ENCODE peak calls at places on chromosomes 11 and 22, in seven cellular contexts. C is IMR-90, K is esophagus squamous epithelium, V is upper lobe of left lung, T is ovary, D is A549, X is tibial nerve. Y is an unnamed sample. For H3K4me1, the result is how much of the 10 kb centered on the place peaks cover.

GRCh38 chr11:123152951-123153350 is 42.1 kb downstream of the CLMP start:
- DNase-seq in C (no peak), D (no peak), K (no peak), X (no peak), T (no peak), V (no peak), Y (no peak)

GRCh38 chr11:114154271-114155047 is 94.9 kb downstream of the ZBTB16 start:
- DNase-seq in V (peak), X (peak), K (no peak), D (no peak), T (no peak), C (no peak), Y (no peak)

GRCh38 chr11:17558916-17559315 is 11.9 kb downstream of the OTOG start:
- DNase-seq in V (peak), K (no peak), T (no peak), C (no peak), D (no peak), X (no peak), Y (no peak)

GRCh38 chr22:30521368-30522156 is 16.1 kb upstream of the SEC14L4 start:
- DNase-seq in K (no peak), V (no peak), C (no peak), X (no peak), D (no peak), T (no peak), Y (no peak)

GRCh38 chr11:14905104-14906033 is 13.3 kb upstream of the CYP2R1 start:
- DNase-seq in C (peak), T (peak), K (peak), D (peak), V (peak), X (peak), Y (peak)

GRCh38 chr11:79273781-79274180 is 167.0 kb downstream of the TENM4 start:
- DNase-seq in V (no peak), K (no peak), D (no peak), T (no peak), X (no peak), C (no peak), Y (no peak)

GRCh38 chr11:1345752-1346513 is 36.5 kb upstream of the TOLLIP start:
- DNase-seq in X (no peak), D (no peak), K (no peak), C (no peak), T (peak), V (no peak), Y (no peak)

GRCh38 chr11:83724704-83725114 is 438.5 kb upstream of the CCDC90B start:
- DNase-seq in K (no peak), T (peak), X (no peak), V (peak), D (peak), C (no peak), Y (peak)

GRCh38 chr22:39598017-39598965 is 27.7 kb downstream of the CACNA1I start:
- DNase-seq in X (no peak), K (no peak), V (peak), C (no peak), T (peak), D (peak), Y (peak)

GRCh38 chr11:46315783-46316563 is 31.3 kb upstream of the DGKZ start:
- DNase-seq in K (no peak), T (no peak), D (no peak), V (no peak), X (no peak), C (no peak), Y (peak)

GRCh38 chr11:12546122-12546521 is 128.1 kb upstream of the TEAD1 start:
- DNase-seq in V (no peak), K (no peak), X (no peak), T (no peak), D (no peak), C (no peak), Y (no peak)

GRCh38 chr11:94638902-94639373 is 71.8 kb downstream of the PIWIL4 start:
- DNase-seq in X (no peak), C (peak), K (no peak), T (no peak), D (no peak), V (no peak), Y (no peak)

GRCh38 chr11:72630104-72630852 is 43.9 kb downstream of the PDE2A start:
- DNase-seq in C (no peak), X (no peak), K (no peak), V (no peak), T (no peak), D (no peak), Y (no peak)

GRCh38 chr11:43543313-43543712 is 137.2 kb upstream of the HSD17B12 start:
- DNase-seq in D (no peak), C (no peak), T (no peak), V (no peak), K (no peak), X (no peak), Y (no peak)

GRCh38 chr11:70751142-70751734 is 352.9 kb downstream of the CTTN start:
- DNase-seq in K (no peak), X (no peak), V (no peak), D (peak), T (no peak), C (no peak), Y (no peak)

GRCh38 chr11:128848815-128849455 is 18.2 kb downstream of the KCNJ1 start:
- DNase-seq in C (peak), V (peak), X (no peak), K (no peak), T (no peak), D (peak), Y (peak)

GRCh38 chr11:86737752-86738151 is 62.6 kb upstream of the PRSS23 start:
- DNase-seq in X (no peak), D (peak), T (no peak), V (no peak), K (no peak), C (peak), Y (no peak)

GRCh38 chr11:34366522-34366921 is 8.7 kb upstream of the ABTB2 start:
- DNase-seq in K (no peak), V (no peak), C (no peak), X (no peak), D (peak), T (no peak), Y (no peak)

GRCh38 chr11:34274712-34275398 is 83.0 kb downstream of the ABTB2 start:
- DNase-seq in K (no peak), C (peak), D (peak), X (peak), T (peak), V (peak), Y (peak)

GRCh38 chr11:65126624-65127274 is 4.6 kb downstream of the MRPL49 start:
- DNase-seq in X (no peak), T (no peak), K (no peak), D (no peak), C (no peak), V (no peak), Y (peak)

GRCh38 chr11:7515544-7515943 is 1.7 kb downstream of the PPFIBP2 start:
- DNase-seq in T (no peak), C (no peak), X (no peak), D (no peak), K (no peak), V (no peak), Y (no peak)

GRCh38 chr11:7516488-7516887 is 2.7 kb downstream of the PPFIBP2 start:
- DNase-seq in K (no peak), X (no peak), D (no peak), V (no peak), C (no peak), T (no peak), Y (no peak)

GRCh38 chr11:7512525-7513209 is 1.1 kb upstream of the PPFIBP2 start:
- DNase-seq in T (peak), D (no peak), K (peak), V (peak), X (peak), C (no peak), Y (peak)

GRCh38 chr11:7513210-7514098 is at the start of gene PPFIBP2:
- DNase-seq in D (peak), V (peak), K (no peak), C (peak), X (peak), T (peak), Y (peak)

DNA sequence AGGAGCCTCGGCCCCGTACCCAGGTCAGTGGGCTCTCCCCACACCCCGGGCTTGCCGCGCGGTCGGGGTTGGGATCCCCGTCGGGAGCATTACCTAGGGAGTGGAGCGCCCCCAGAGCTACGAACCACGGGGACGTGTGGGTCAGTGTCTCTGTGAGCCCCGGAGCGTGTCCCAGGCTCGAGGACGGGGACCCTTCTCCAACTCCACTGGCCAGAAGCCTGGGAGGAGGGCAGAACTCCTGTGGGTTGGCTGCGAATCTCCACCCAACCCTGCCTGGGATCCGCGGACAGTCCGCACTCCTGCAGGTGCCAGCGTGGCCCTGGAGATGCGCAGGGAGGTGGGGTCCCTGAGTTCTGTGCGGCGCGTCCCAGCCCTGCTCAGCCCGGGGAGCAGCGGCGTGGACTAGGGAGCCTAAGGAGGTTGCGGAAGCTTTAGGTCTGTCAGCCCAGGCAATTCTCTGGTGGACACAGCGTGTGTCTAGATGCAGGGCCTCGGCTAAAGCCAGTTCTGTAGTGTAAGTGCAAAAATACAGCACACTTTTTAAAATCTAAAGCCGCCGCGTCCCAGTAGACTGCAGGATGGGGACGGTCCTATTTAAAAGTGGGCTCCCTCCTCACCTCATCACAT is 413 bp downstream of the PPFIBP2 start:
- DNase-seq in D (no peak), X (no peak), C (no peak), K (no peak), T (no peak), V (no peak), Y (peak)
- TF ChIP-seq POLR2A in D (no peak), X (no peak), C (no peak), K (no peak), T (no peak), V (no peak), Y (no peak)

GRCh38 chr11:75403037-75403436 is 3.7 kb downstream of the RPS3 start:
- DNase-seq in T (no peak), C (no peak), X (no peak), V (no peak), K (no peak), D (no peak), Y (no peak)
- H3K4me3 ChIP-seq in T (no peak), C (no peak), X (no peak), V (no peak), K (no peak), D (peak), Y (no peak)

DNA sequence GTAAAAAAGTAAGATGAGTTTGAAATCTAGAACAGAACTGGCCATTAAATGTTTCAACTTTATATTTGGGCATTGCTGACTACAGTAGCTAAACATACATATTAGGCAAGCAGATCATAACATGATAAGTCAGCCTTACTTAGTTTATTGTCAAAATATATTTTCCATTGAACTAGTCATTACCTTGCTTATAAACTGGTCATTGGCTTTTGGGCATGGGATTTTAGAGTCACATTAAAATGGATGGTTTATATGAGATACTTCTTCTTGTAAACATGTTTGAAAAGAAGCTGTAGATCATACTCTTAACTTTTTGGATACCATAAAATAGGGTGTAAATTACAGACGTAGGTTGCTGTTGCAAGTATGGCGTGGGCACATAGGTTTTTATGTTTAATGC is 2.7 kb downstream of the HIPK3 start:
- DNase-seq in D (no peak), C (peak), K (no peak), V (no peak), X (no peak), T (no peak), Y (no peak)
- H3K4me1 ChIP-seq in D (under half), C (under half), K (half or more), V (under half), X (under half), T (under half), Y (half or more)

GRCh38 chr22:17265649-17266248 is 46.5 kb upstream of the ADA2 start:
- DNase-seq in D (no peak), T (no peak), X (no peak), V (no peak), C (no peak), K (no peak), Y (no peak)

GRCh38 chr22:17266261-17266971 is 47.2 kb upstream of the ADA2 start:
- DNase-seq in D (no peak), K (no peak), V (no peak), C (no peak), X (no peak), T (peak), Y (no peak)

GRCh38 chr22:17262976-17263375 is 43.7 kb upstream of the ADA2 start:
- DNase-seq in K (no peak), D (no peak), V (no peak), C (no peak), T (no peak), X (no peak), Y (no peak)

GRCh38 chr22:17267661-17268330 is 48.6 kb upstream of the ADA2 start:
- DNase-seq in X (no peak), V (no peak), D (no peak), T (no peak), K (no peak), C (no peak), Y (no peak)

DNA sequence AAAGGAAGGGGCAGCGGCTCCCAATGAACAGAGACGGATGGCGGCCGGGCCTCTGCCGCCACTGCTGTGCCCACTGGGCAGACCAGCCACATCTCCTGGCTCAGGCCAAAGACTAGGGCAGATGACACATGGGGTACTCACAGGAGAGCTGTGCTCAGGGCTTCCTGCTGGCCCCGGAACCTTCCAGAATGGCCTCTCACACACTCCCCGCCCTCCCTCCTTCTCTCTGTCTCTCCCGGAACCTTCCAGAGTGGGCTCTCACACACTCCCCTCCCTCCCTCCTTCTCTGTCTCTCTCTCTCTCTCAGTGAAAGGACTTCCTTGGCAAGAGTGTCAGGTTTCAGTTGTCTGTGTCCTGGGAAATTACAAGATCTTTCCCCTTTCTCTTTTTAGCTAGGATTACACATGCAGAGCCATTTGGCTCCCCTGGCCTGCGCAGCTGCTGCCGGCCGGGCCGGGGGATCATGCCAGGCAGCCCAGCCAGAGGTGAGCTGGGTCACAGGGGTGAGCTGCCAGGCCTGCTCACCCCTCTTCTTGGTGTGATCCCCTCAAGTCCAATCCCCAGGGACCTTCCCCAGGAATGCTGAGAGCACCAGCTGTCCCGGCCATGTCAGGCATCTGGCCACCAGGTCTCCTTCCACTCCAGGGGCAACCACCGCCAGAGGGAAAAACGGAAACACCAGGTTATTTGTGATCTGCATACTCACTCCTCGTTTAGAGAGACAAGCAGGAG is 45.3 kb upstream of the ADA2 start:
- DNase-seq in T (peak), X (no peak), V (no peak), C (peak), D (no peak), K (no peak), Y (no peak)
- TF ChIP-seq POLR2A in T (no peak), X (no peak), V (no peak), C (no peak), D (no peak), K (no peak), Y (no peak)

GRCh38 chr11:68117896-68118470 is 3.2 kb downstream of the CHKA start:
- DNase-seq in T (no peak), V (no peak), C (no peak), X (no peak), D (no peak), K (no peak), Y (no peak)
- H3K4me3 ChIP-seq in T (no peak), V (no peak), C (no peak), X (no peak), D (no peak), K (peak), Y (no peak)

Y was measured in adrenal gland.